ENCODE peak calls at places on chromosomes 13 and 19, in four cellular contexts. One of them, this sample, is unnamed.

GRCh38 chr19:13817018-13817614 is 21.9 kb downstream of the ZSWIM4 start:
- DNase-seq in CD4-positive, alpha-beta T cell: no peak
- DNase-seq in GM06990: peak; percentile 72
- DNase-seq in cardiac muscle cell: peak; percentile 76
- DNase-seq in this sample: no peak

GRCh38 chr13:26985285-26985878 is 186.2 kb downstream of the USP12 start:
- DNase-seq in CD4-positive, alpha-beta T cell: peak; percentile 66
- DNase-seq in GM06990: peak; percentile 25
- DNase-seq in cardiac muscle cell: peak; percentile 79
- DNase-seq in this sample: peak; percentile 70

GRCh38 chr19:16377521-16377920 is 52.9 kb downstream of the KLF2 start:
- DNase-seq in CD4-positive, alpha-beta T cell: no peak
- DNase-seq in GM06990: no peak
- DNase-seq in cardiac muscle cell: no peak
- DNase-seq in this sample: no peak

GRCh38 chr13:95352486-95352885 is 51.2 kb upstream of the ABCC4 start:
- DNase-seq in CD4-positive, alpha-beta T cell: no peak
- DNase-seq in GM06990: no peak
- DNase-seq in cardiac muscle cell: no peak
- DNase-seq in this sample: no peak

GRCh38 chr13:68176486-68176885 is 946.4 kb upstream of the PCDH9 start:
- DNase-seq in CD4-positive, alpha-beta T cell: no peak
- DNase-seq in GM06990: no peak
- DNase-seq in cardiac muscle cell: no peak
- DNase-seq in this sample: no peak

GRCh38 chr13:99984463-99985242 is 3.1 kb downstream of the ZIC2 start:
- DNase-seq in CD4-positive, alpha-beta T cell: no peak
- DNase-seq in GM06990: no peak
- DNase-seq in cardiac muscle cell: no peak
- DNase-seq in this sample: no peak

GRCh38 chr13:109764474-109765292 is 21.7 kb downstream of the IRS2 start:
- DNase-seq in CD4-positive, alpha-beta T cell: no peak
- DNase-seq in GM06990: no peak
- DNase-seq in cardiac muscle cell: no peak
- DNase-seq in this sample: no peak

GRCh38 chr13:102907886-102908515 is 62.2 kb downstream of the ERCC5 start:
- DNase-seq in CD4-positive, alpha-beta T cell: no peak
- DNase-seq in GM06990: no peak
- DNase-seq in cardiac muscle cell: no peak
- DNase-seq in this sample: no peak

GRCh38 chr13:22240716-22241115 is 569.8 kb downstream of the FGF9 start:
- DNase-seq in CD4-positive, alpha-beta T cell: no peak
- DNase-seq in GM06990: no peak
- DNase-seq in cardiac muscle cell: no peak
- DNase-seq in this sample: no peak

GRCh38 chr19:1105873-1106840 is 2.4 kb downstream of the GPX4 start:
- DNase-seq in CD4-positive, alpha-beta T cell: no peak
- DNase-seq in GM06990: no peak
- DNase-seq in cardiac muscle cell: no peak
- DNase-seq in this sample: no peak

GRCh38 chr19:1105217-1105872 is 1.6 kb downstream of the GPX4 start:
- DNase-seq in CD4-positive, alpha-beta T cell: no peak
- DNase-seq in GM06990: no peak
- DNase-seq in cardiac muscle cell: no peak
- DNase-seq in this sample: no peak

GRCh38 chr19:1102407-1103106 is 1.2 kb upstream of the GPX4 start:
- DNase-seq in CD4-positive, alpha-beta T cell: no peak
- DNase-seq in GM06990: peak; percentile 84
- DNase-seq in cardiac muscle cell: no peak
- DNase-seq in this sample: no peak

GRCh38 chr19:1103691-1104451 is at the start of gene GPX4:
- DNase-seq in CD4-positive, alpha-beta T cell: peak; percentile 99
- DNase-seq in GM06990: peak; percentile 100
- DNase-seq in cardiac muscle cell: peak; percentile 100
- DNase-seq in this sample: peak; percentile 99

GRCh38 chr19:1104452-1105216 is 840 bp downstream of the GPX4 start:
- DNase-seq in CD4-positive, alpha-beta T cell: no peak
- DNase-seq in GM06990: peak; percentile 86
- DNase-seq in cardiac muscle cell: peak; percentile 90
- DNase-seq in this sample: peak; percentile 93
- TF ChIP-seq CTCF in CD4-positive, alpha-beta T cell: no peak
- TF ChIP-seq CTCF in GM06990: no peak
- TF ChIP-seq CTCF in cardiac muscle cell: no peak
- TF ChIP-seq CTCF in this sample: no peak

GRCh38 chr13:93227280-93227905 is 786 bp downstream of the GPC6 start:
- DNase-seq in CD4-positive, alpha-beta T cell: no peak
- DNase-seq in GM06990: peak; percentile 7
- DNase-seq in cardiac muscle cell: peak; percentile 70
- DNase-seq in this sample: no peak
- TF ChIP-seq CTCF in CD4-positive, alpha-beta T cell: no peak
- TF ChIP-seq CTCF in GM06990: no peak
- TF ChIP-seq CTCF in cardiac muscle cell: no peak
- TF ChIP-seq CTCF in this sample: no peak

DNA sequence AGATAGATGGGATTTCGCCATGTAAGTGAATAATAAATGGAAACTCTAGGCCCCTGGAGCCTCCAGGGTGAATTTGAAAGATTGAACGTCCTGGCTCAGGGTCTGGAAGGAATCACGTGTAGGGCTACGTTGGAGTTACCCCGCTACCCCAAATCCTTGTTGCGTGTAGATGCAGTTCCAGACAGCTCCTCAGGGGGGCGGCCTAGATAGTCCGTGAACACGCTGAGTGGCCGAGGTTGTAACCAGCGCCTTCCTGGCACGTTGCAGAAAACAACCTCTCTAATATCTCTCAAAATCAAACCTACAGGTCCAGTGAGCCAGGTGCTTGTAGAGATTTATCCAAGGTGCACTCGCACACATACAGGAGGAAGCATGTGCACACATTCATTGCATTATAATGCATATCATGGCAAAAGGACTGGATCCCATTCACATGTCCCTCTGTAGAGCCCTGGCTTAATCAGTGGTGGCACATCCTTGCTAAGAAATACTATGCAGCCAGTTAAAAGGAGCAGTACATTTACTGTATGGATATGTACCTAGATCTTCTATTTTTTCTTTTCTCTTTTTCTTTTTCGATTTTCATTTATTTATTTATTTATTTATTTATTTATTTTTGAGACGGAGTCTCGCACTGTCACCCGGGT is 2.5 kb upstream of the KEAP1 start:
- DNase-seq in CD4-positive, alpha-beta T cell: peak; percentile 81
- DNase-seq in GM06990: no peak
- DNase-seq in cardiac muscle cell: peak; percentile 76
- DNase-seq in this sample: peak; percentile 79
- TF ChIP-seq CTCF in CD4-positive, alpha-beta T cell: peak; percentile 78
- TF ChIP-seq CTCF in GM06990: peak; percentile 86
- TF ChIP-seq CTCF in cardiac muscle cell: peak; percentile 89
- TF ChIP-seq CTCF in this sample: peak; percentile 66

DNA sequence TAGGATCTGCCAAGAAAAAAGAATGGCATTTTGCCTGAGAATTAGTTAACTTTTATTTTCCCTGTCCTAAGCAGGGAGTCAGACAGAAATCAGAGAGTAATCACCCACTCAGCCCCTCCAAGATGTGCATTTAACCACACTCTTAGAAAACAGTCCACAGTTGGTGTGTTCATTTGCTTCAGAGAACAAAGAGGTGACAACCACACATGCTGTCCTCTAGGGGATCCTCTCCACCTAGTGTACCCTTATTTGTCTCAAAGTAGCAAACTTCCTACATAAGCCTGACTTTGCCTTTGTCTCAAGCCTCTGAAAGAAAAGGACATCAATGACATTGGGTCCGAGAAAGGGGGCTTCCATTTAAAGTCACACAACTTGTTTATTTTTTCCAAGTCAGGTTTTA is 107.0 kb upstream of the RFC3 start:
- DNase-seq in CD4-positive, alpha-beta T cell: no peak
- DNase-seq in GM06990: no peak
- DNase-seq in cardiac muscle cell: no peak
- DNase-seq in this sample: no peak
- TF ChIP-seq CTCF in CD4-positive, alpha-beta T cell: no peak
- TF ChIP-seq CTCF in GM06990: no peak
- TF ChIP-seq CTCF in cardiac muscle cell: no peak
- TF ChIP-seq CTCF in this sample: no peak

GRCh38 chr19:40785526-40785925 is 7.5 kb downstream of the RAB4B start:
- DNase-seq in CD4-positive, alpha-beta T cell: no peak
- DNase-seq in GM06990: no peak
- DNase-seq in cardiac muscle cell: no peak
- DNase-seq in this sample: no peak
- TF ChIP-seq CTCF in CD4-positive, alpha-beta T cell: no peak
- TF ChIP-seq CTCF in GM06990: no peak
- TF ChIP-seq CTCF in cardiac muscle cell: no peak
- TF ChIP-seq CTCF in this sample: no peak

DNA sequence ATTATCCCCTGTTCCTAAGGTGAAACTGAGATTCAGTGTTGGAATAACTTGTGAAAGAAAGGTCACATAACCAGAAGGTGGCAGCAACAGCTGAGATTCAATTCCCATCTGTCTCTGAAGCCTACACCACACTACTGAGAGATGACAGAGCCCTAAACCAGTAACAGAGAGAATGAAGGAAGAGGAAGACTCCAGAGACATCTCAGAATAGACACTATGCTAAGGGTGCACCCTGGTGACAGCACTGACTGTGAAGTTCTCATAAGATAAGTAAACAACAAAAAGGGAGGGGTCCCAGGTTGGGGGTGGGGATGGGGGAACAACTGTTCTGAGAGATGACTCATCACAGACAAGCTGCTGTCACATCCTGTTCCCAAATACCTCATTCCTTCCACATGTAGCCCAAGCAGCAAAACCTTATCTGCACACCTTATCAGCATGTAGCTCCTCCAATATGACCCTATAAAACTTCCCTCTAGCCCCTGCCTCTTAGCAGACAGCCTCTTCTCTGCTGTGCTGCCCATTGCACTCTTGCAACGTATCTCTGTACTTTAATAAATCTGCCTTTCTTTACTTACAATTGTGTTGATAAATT is 46.5 kb downstream of the UTP14C start:
- DNase-seq in CD4-positive, alpha-beta T cell: no peak
- DNase-seq in GM06990: no peak
- DNase-seq in cardiac muscle cell: no peak
- DNase-seq in this sample: no peak
- TF ChIP-seq CTCF in CD4-positive, alpha-beta T cell: no peak
- TF ChIP-seq CTCF in GM06990: peak; percentile 14
- TF ChIP-seq CTCF in cardiac muscle cell: peak; percentile 30
- TF ChIP-seq CTCF in this sample: no peak

GRCh38 chr13:59475911-59476310 is 687.8 kb downstream of the DIAPH3 start:
- DNase-seq in CD4-positive, alpha-beta T cell: no peak
- DNase-seq in GM06990: no peak
- DNase-seq in cardiac muscle cell: peak; percentile 48
- DNase-seq in this sample: no peak

GRCh38 chr13:59478908-59479307 is 684.8 kb downstream of the DIAPH3 start:
- DNase-seq in CD4-positive, alpha-beta T cell: no peak
- DNase-seq in GM06990: no peak
- DNase-seq in cardiac muscle cell: no peak
- DNase-seq in this sample: no peak

GRCh38 chr13:59479629-59480028 is 684.1 kb downstream of the DIAPH3 start:
- DNase-seq in CD4-positive, alpha-beta T cell: no peak
- DNase-seq in GM06990: no peak
- DNase-seq in cardiac muscle cell: no peak
- DNase-seq in this sample: no peak

GRCh38 chr13:59476376-59476775 is 687.4 kb downstream of the DIAPH3 start:
- DNase-seq in CD4-positive, alpha-beta T cell: no peak
- DNase-seq in GM06990: no peak
- DNase-seq in cardiac muscle cell: no peak
- DNase-seq in this sample: no peak

DNA sequence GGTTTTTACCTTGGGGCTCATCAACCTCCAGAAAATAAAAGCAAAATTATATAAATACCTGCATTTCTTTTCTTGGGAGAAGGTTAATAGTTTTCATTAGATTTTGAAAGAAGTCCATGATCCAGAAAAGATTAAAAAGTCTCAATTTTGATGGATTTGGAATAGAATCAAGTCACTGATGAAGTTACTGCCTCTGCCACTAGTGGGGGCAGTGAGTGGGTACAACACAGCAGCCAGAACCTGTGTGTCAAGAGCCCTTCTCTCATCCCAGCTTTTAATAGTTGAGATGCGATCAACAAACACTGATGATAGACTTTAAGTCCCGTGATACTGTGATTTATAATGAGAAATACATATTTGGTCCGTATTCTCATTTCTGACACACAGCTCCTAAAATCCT is 686.7 kb downstream of the DIAPH3 start:
- DNase-seq in CD4-positive, alpha-beta T cell: no peak
- DNase-seq in GM06990: no peak
- DNase-seq in cardiac muscle cell: no peak
- DNase-seq in this sample: no peak
- TF ChIP-seq CTCF in CD4-positive, alpha-beta T cell: no peak
- TF ChIP-seq CTCF in GM06990: peak; percentile 52
- TF ChIP-seq CTCF in cardiac muscle cell: peak; percentile 49
- TF ChIP-seq CTCF in this sample: no peak

GRCh38 chr13:38641164-38641948 is 45.5 kb upstream of the FREM2 start:
- DNase-seq in CD4-positive, alpha-beta T cell: no peak
- DNase-seq in GM06990: no peak
- DNase-seq in cardiac muscle cell: no peak
- DNase-seq in this sample: no peak
- TF ChIP-seq CTCF in CD4-positive, alpha-beta T cell: no peak
- TF ChIP-seq CTCF in GM06990: peak; percentile 25
- TF ChIP-seq CTCF in cardiac muscle cell: peak; percentile 36
- TF ChIP-seq CTCF in this sample: no peak

DNA sequence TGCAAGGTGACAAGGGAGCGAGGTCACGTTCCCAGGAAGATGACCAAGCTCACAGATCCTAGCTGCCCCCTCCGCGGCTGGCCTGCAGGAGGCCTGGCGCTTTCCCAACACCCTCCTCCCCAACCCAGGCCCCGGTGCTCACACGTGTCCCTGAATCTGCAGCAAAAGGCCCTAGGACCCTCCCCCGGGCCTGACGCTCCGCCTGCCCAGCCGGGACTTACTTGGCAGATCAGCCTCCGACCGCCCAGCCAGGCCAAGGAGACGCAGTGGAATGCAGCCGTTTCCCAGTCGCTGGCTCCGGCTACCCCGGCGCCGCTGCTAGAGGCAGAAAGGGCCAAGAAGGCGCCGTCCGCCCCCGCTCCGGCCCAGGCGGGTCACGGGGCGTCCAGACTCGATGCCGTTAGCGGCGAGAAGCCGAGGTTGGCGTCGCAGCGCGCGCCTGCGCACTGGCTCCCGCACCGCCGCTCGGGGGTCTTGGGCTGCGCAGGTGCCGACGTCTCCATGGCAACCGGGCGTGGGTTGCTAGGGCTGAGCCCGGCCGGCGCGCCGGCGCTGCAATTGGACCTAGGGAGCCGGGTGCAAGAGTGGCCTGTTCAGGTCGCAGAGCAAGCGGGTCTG is at the start of gene PNMA8A:
- DNase-seq in CD4-positive, alpha-beta T cell: no peak
- DNase-seq in GM06990: no peak
- DNase-seq in cardiac muscle cell: peak; percentile 95
- DNase-seq in this sample: peak; percentile 48
- TF ChIP-seq CTCF in CD4-positive, alpha-beta T cell: no peak
- TF ChIP-seq CTCF in GM06990: no peak
- TF ChIP-seq CTCF in cardiac muscle cell: peak; percentile 25
- TF ChIP-seq CTCF in this sample: no peak